ENCODE peak calls at places on chromosomes 16 and 17, in nine cellular contexts. G, P, A, N, X, F, L, C and R are unnamed samples.
A peak's percentile ranks its signal among the peaks of the same experiment; 100 is the strongest.

GRCh38 chr17:81735181-81736102 is 23.4 kb downstream of the SLC25A10 start:
- DNase-seq in F (peak; percentile 62), C (no peak), G (no peak), L (no peak), X (no peak), N (peak; percentile 69), A (peak; percentile 52), P (peak; percentile 76), R (peak; percentile 62)

GRCh38 chr16:52492789-52493357 is 54.1 kb downstream of the TOX3 start:
- DNase-seq in L (no peak), P (no peak), C (no peak), X (no peak), F (no peak), G (no peak), A (no peak), N (no peak), R (no peak)

GRCh38 chr17:72182256-72182890 is 61.6 kb downstream of the SOX9 start:
- DNase-seq in P (no peak), C (no peak), A (no peak), X (no peak), G (no peak), F (no peak), L (no peak), N (no peak), R (no peak)

GRCh38 chr17:28174352-28175046 is 132.0 kb downstream of the NLK start:
- DNase-seq in L (no peak), A (no peak), F (no peak), P (peak; percentile 70), X (no peak), C (no peak), G (no peak), N (no peak), R (no peak)

GRCh38 chr17:2656293-2656692 is 55.3 kb downstream of the CLUH start:
- DNase-seq in L (no peak), P (no peak), G (no peak), C (no peak), F (no peak), N (no peak), A (no peak), X (no peak), R (no peak)

GRCh38 chr17:7881655-7882054 is 6.9 kb upstream of the CHD3 start:
- DNase-seq in X (no peak), C (no peak), L (no peak), P (no peak), G (no peak), F (no peak), N (peak; percentile 41), A (no peak), R (peak; percentile 50)

GRCh38 chr16:57422026-57422944 is 17.7 kb downstream of the CCL17 start:
- DNase-seq in P (peak; percentile 53), N (peak; percentile 62), L (no peak), G (peak; percentile 81), C (peak; percentile 53), A (peak; percentile 79), F (peak; percentile 39), X (peak; percentile 45), R (peak; percentile 78)

GRCh38 chr16:56691885-56692284 is 9.6 kb downstream of the MT1X start:
- DNase-seq in L (no peak), P (peak; percentile 100), G (no peak), A (peak; percentile 22), C (no peak), X (no peak), N (peak; percentile 63), F (peak; percentile 71), R (no peak)

GRCh38 chr17:64920419-64921172 is 1.3 kb upstream of the LRRC37A3 start:
- DNase-seq in A (no peak), N (no peak), P (peak; percentile 51), F (no peak), G (no peak), X (no peak), L (no peak), C (no peak), R (peak; percentile 15)

GRCh38 chr17:67059372-67059771 is 15.0 kb downstream of the CACNG1 start:
- DNase-seq in A (peak; percentile 36), F (no peak), P (no peak), N (no peak), X (peak; percentile 5), G (no peak), C (no peak), L (no peak), R (no peak)

GRCh38 chr16:4801051-4801961 is 1.1 kb downstream of the ROGDI start:
- DNase-seq in P (no peak), F (no peak), G (no peak), A (no peak), X (no peak), L (peak; percentile 30), C (no peak), N (no peak), R (no peak)

GRCh38 chr16:81458149-81458669 is 13.6 kb downstream of the CMIP start:
- DNase-seq in G (no peak), P (no peak), A (no peak), C (no peak), X (no peak), F (no peak), L (no peak), N (no peak), R (no peak)

GRCh38 chr16:74743668-74744299 is 30.8 kb downstream of the FA2H start:
- DNase-seq in L (peak; percentile 68), F (peak; percentile 87), C (no peak), G (no peak), N (peak; percentile 95), A (peak; percentile 68), P (peak; percentile 98), X (no peak), R (peak; percentile 80)

GRCh38 chr17:64531955-64532371 is 25.2 kb downstream of the CEP95 start:
- DNase-seq in P (no peak), F (no peak), X (peak; percentile 70), C (no peak), N (no peak), L (no peak), A (peak; percentile 86), G (no peak), R (no peak)

GRCh38 chr17:40022961-40023541 is 7.8 kb downstream of the CSF3 start:
- DNase-seq in L (no peak), G (no peak), F (no peak), P (peak; percentile 34), C (no peak), X (no peak), A (no peak), N (no peak), R (no peak)

GRCh38 chr16:2195316-2196161 is 866 bp downstream of the CASKIN1 start:
- DNase-seq in X (no peak), P (no peak), C (no peak), F (no peak), G (no peak), L (no peak), N (no peak), A (no peak), R (no peak)
- H3K4me3 ChIP-seq in X (peak overlapping the region; percentile 21), P (peak overlapping the region; percentile 31), C (peak overlapping the region; percentile 17), F (no peak overlapping the region), G (peak overlapping the region; percentile 50), L (no peak overlapping the region), N (no peak overlapping the region), A (peak overlapping the region; percentile 13), R (no peak overlapping the region)

GRCh38 chr17:49576906-49577650 is 1.4 kb downstream of the NXPH3 start:
- DNase-seq in N (no peak), L (no peak), X (no peak), G (peak; percentile 74), A (no peak), F (no peak), P (no peak), C (no peak), R (no peak)

GRCh38 chr17:49574945-49575523 is 637 bp upstream of the NXPH3 start:
- DNase-seq in A (no peak), X (no peak), C (no peak), F (no peak), G (no peak), N (no peak), P (no peak), L (no peak), R (no peak)

GRCh38 chr17:49574283-49574892 is 1.3 kb upstream of the NXPH3 start:
- DNase-seq in G (peak; percentile 78), C (no peak), P (no peak), X (no peak), L (no peak), F (no peak), N (no peak), A (no peak), R (peak; percentile 32)

GRCh38 chr17:49576121-49576905 is 642 bp downstream of the NXPH3 start:
- DNase-seq in P (no peak), A (peak; percentile 26), C (no peak), N (no peak), L (no peak), F (no peak), G (peak; percentile 86), X (no peak), R (peak; percentile 43)

GRCh38 chr17:49575524-49576120 is at the start of gene NXPH3:
- DNase-seq in A (peak; percentile 35), N (peak; percentile 75), L (peak; percentile 58), F (no peak), C (no peak), P (peak; percentile 25), G (peak; percentile 91), X (no peak), R (peak; percentile 77)
- TF ChIP-seq CTCF in A (peak; percentile 47), N (peak; percentile 38), L (no peak), F (no peak), C (no peak), P (peak; percentile 41), G (peak; percentile 96), X (peak; percentile 9), R (peak; percentile 25)

GRCh38 chr16:78175287-78175686 is 75.8 kb downstream of the WWOX start:
- DNase-seq in L (no peak), P (peak; percentile 19), A (peak; percentile 5), N (no peak), C (no peak), F (no peak), X (no peak), G (no peak), R (no peak)
- H3K4me3 ChIP-seq in L (no peak overlapping the region), P (no peak overlapping the region), A (no peak overlapping the region), N (no peak overlapping the region), C (no peak overlapping the region), F (no peak overlapping the region), X (no peak overlapping the region), G (no peak overlapping the region), R (no peak overlapping the region)

GRCh38 chr16:66552288-66553143 is at the start of gene CKLF:
- DNase-seq in A (peak; percentile 87), P (peak; percentile 76), G (peak; percentile 94), L (peak; percentile 90), C (peak; percentile 65), X (peak; percentile 54), N (peak; percentile 96), F (peak; percentile 85), R (peak; percentile 95)

GRCh38 chr16:66549284-66550131 is at the start of gene TK2:
- DNase-seq in A (no peak), C (peak; percentile 6), F (no peak), G (peak; percentile 82), L (peak; percentile 58), P (no peak), N (peak; percentile 83), X (no peak), R (peak; percentile 90)

GRCh38 chr16:66551788-66552287 is 538 bp upstream of the CKLF start:
- DNase-seq in F (no peak), P (no peak), X (no peak), N (no peak), C (no peak), A (no peak), G (no peak), L (no peak), R (no peak)

GRCh38 chr16:66553223-66553622 is 847 bp downstream of the CKLF start:
- DNase-seq in F (no peak), L (no peak), N (no peak), A (no peak), P (no peak), G (no peak), X (no peak), C (no peak), R (no peak)

GRCh38 chr16:66551362-66551761 is 1.0 kb upstream of the CKLF start:
- DNase-seq in G (no peak), C (peak; percentile 17), N (peak; percentile 78), X (no peak), L (no peak), F (no peak), P (no peak), A (no peak), R (peak; percentile 50)
- TF ChIP-seq CTCF in G (peak; percentile 17), C (no peak), N (peak; percentile 51), X (peak; percentile 24), L (no peak), F (no peak), P (peak; percentile 29), A (peak; percentile 37), R (peak; percentile 13)